ENCODE peak calls at places on chromosomes 12 and 14, in five cellular contexts. Q, E, T, S and K are unnamed samples.

GRCh38 chr14:69183735-69184134 is 7.6 kb upstream of the EXD2 start:
- DNase-seq in Q (no peak), E (no peak), T (no peak), S (no peak), K (no peak)

GRCh38 chr14:66541627-66542026 is 33.7 kb downstream of the GPHN start:
- DNase-seq in Q (no peak), E (no peak), T (no peak), S (no peak), K (no peak)

GRCh38 chr12:63915105-63915830 is 70.8 kb downstream of the SRGAP1 start:
- DNase-seq in Q (no peak), E (no peak), T (peak), S (no peak), K (peak)

GRCh38 chr12:90253674-90254181 is 545.1 kb upstream of the ATP2B1 start:
- DNase-seq in Q (peak), E (peak), T (peak), S (peak), K (no peak)

GRCh38 chr14:104880584-104881210 is 15.6 kb downstream of the CEP170B start:
- DNase-seq in Q (no peak), E (no peak), T (no peak), S (no peak), K (no peak)

GRCh38 chr12:50322196-50322595 is 38.9 kb upstream of the LIMA1 start:
- DNase-seq in Q (no peak), E (no peak), T (no peak), S (no peak), K (no peak)

GRCh38 chr12:113314121-113314529 is 20.8 kb downstream of the SLC8B1 start:
- DNase-seq in Q (no peak), E (no peak), T (no peak), S (no peak), K (no peak)

GRCh38 chr12:538731-539539 is 79.2 kb downstream of the B4GALNT3 start:
- DNase-seq in Q (no peak), E (no peak), T (no peak), S (no peak), K (no peak)

GRCh38 chr14:74952195-74952665 is 3.2 kb downstream of the PGF start:
- DNase-seq in Q (no peak), E (no peak), T (no peak), S (no peak), K (no peak)

GRCh38 chr14:101732128-101732527 is 29.4 kb upstream of the PPP2R5C start:
- DNase-seq in Q (no peak), E (no peak), T (no peak), S (no peak), K (no peak)

GRCh38 chr14:69056389-69056788 is 77.3 kb upstream of the ACTN1 start:
- DNase-seq in Q (no peak), E (no peak), T (no peak), S (no peak), K (no peak)

GRCh38 chr14:93965287-93965821 is 11.0 kb downstream of the ASB2 start:
- DNase-seq in Q (no peak), E (no peak), T (no peak), S (no peak), K (no peak)

GRCh38 chr14:24879661-24880381 is 170.1 kb downstream of the STXBP6 start:
- DNase-seq in Q (no peak), E (no peak), T (no peak), S (no peak), K (no peak)

GRCh38 chr12:118513554-118513953 is 137.2 kb downstream of the SUDS3 start:
- DNase-seq in Q (no peak), E (no peak), T (no peak), S (no peak), K (no peak)

GRCh38 chr14:92792885-92793284 is 1.2 kb upstream of the GOLGA5 start:
- DNase-seq in Q (no peak), E (no peak), T (peak), S (no peak), K (no peak)

GRCh38 chr12:64034901-64035576 is 187.1 kb downstream of the KICS2 start:
- DNase-seq in Q (no peak), E (no peak), T (no peak), S (no peak), K (no peak)

GRCh38 chr14:74948228-74949175 is 6.9 kb downstream of the PGF start:
- DNase-seq in Q (no peak), E (no peak), T (no peak), S (no peak), K (no peak)

GRCh38 chr12:3300833-3301401 is 190.1 kb upstream of the PRMT8 start:
- DNase-seq in Q (no peak), E (no peak), T (no peak), S (no peak), K (no peak)

GRCh38 chr14:104799239-104799599 is 1.7 kb upstream of the ZBTB42 start:
- DNase-seq in Q (no peak), E (no peak), T (no peak), S (no peak), K (no peak)

GRCh38 chr12:6554990-6555691 is 701 bp downstream of the IFFO1 start:
- DNase-seq in Q (no peak), E (no peak), T (peak), S (no peak), K (no peak)

GRCh38 chr14:34137001-34137400 is 186.1 kb upstream of the EGLN3 start:
- DNase-seq in Q (peak), E (no peak), T (no peak), S (no peak), K (no peak)

GRCh38 chr14:71141701-71142374 is 234.6 kb downstream of the PCNX1 start:
- DNase-seq in Q (no peak), E (no peak), T (no peak), S (no peak), K (no peak)

GRCh38 chr14:68444449-68445168 is 348.3 kb downstream of the ZFP36L1 start:
- DNase-seq in Q (no peak), E (no peak), T (no peak), S (no peak), K (no peak)

GRCh38 chr12:65962921-65963883 is 138.9 kb downstream of the HMGA2 start:
- DNase-seq in Q (no peak), E (no peak), T (peak), S (no peak), K (no peak)

GRCh38 chr14:81222694-81223093 is 1.9 kb upstream of the GTF2A1 start:
- DNase-seq in Q (no peak), E (no peak), T (no peak), S (no peak), K (no peak)

GRCh38 chr14:103854822-103855733 is 7.7 kb upstream of the PPP1R13B start:
- DNase-seq in Q (peak), E (no peak), T (no peak), S (no peak), K (no peak)

GRCh38 chr12:43551271-43551970 is 582 bp downstream of the ADAMTS20 start:
- DNase-seq in Q (no peak), E (no peak), T (peak), S (no peak), K (no peak)

GRCh38 chr12:113402586-113403260 is 964 bp downstream of the SDS start:
- DNase-seq in Q (no peak), E (no peak), T (no peak), S (no peak), K (no peak)

GRCh38 chr12:114812858-114813761 is 129.1 kb upstream of the TBX3 start:
- DNase-seq in Q (no peak), E (no peak), T (peak), S (no peak), K (no peak)

GRCh38 chr12:1800646-1801284 is 19.6 kb upstream of the LRTM2 start:
- DNase-seq in Q (no peak), E (peak), T (peak), S (no peak), K (no peak)

GRCh38 chr14:93332032-93332852 is 594 bp downstream of the BTBD7 start:
- DNase-seq in Q (peak), E (peak), T (peak), S (no peak), K (no peak)

GRCh38 chr12:113818833-113819232 is 147.3 kb downstream of the RBM19 start:
- DNase-seq in Q (no peak), E (no peak), T (peak), S (no peak), K (no peak)

GRCh38 chr12:41188058-41188840 is at the start of gene PDZRN4:
- DNase-seq in Q (no peak), E (no peak), T (no peak), S (no peak), K (no peak)

GRCh38 chr14:68879841-68880575 is 87.1 kb upstream of the ZFP36L1 start:
- DNase-seq in Q (no peak), E (no peak), T (no peak), S (no peak), K (no peak)

GRCh38 chr12:89414851-89415250 is 62.5 kb upstream of the DUSP6 start:
- DNase-seq in Q (no peak), E (no peak), T (no peak), S (no peak), K (no peak)

GRCh38 chr14:58955294-58955821 is 233.1 kb upstream of the DAAM1 start:
- DNase-seq in Q (no peak), E (no peak), T (no peak), S (no peak), K (no peak)

GRCh38 chr12:2868986-2869385 is 8.0 kb downstream of the FOXM1 start:
- DNase-seq in Q (no peak), E (no peak), T (no peak), S (no peak), K (no peak)

GRCh38 chr12:53600490-53601295 is 25.5 kb downstream of the ATF7 start:
- DNase-seq in Q (no peak), E (no peak), T (no peak), S (no peak), K (no peak)

GRCh38 chr12:30968211-30968610 is 41.7 kb downstream of the TSPAN11 start:
- DNase-seq in Q (no peak), E (no peak), T (no peak), S (no peak), K (no peak)